ENCODE peak calls at places on chromosome 11, in nine cellular contexts. C, F, S, G, M, Q, R, H and X are unnamed samples.

GRCh38 chr11:47202569-47202968 is 12.2 kb upstream of the DDB2 start:
- DNase-seq in M (no peak), G (no peak), F (no peak), Q (no peak), R (no peak), C (no peak), H (no peak), S (no peak), X (no peak)

GRCh38 chr11:64124147-64124546 is 41.8 kb downstream of the MACROD1 start:
- DNase-seq in Q (no peak), M (peak; percentile 82), G (no peak), C (peak; percentile 26), S (no peak), F (no peak), R (no peak), H (no peak), X (no peak)

GRCh38 chr11:66904981-66905521 is 48.2 kb downstream of the LRFN4 start:
- DNase-seq in H (no peak), C (no peak), S (no peak), G (no peak), F (no peak), Q (no peak), R (no peak), M (peak; percentile 9), X (no peak)

GRCh38 chr11:79371724-79372123 is 69.1 kb downstream of the TENM4 start:
- DNase-seq in H (no peak), S (no peak), Q (no peak), M (no peak), F (no peak), G (no peak), R (no peak), C (no peak), X (no peak)

GRCh38 chr11:22539851-22540376 is 85.7 kb downstream of the FANCF start:
- DNase-seq in G (no peak), F (peak; percentile 35), R (peak; percentile 52), S (peak; percentile 22), H (peak; percentile 17), M (peak; percentile 33), C (no peak), Q (no peak), X (no peak)

GRCh38 chr11:26319906-26320305 is 12.0 kb upstream of the ANO3 start:
- DNase-seq in C (no peak), S (peak; percentile 48), G (no peak), Q (no peak), M (no peak), R (peak; percentile 84), H (peak; percentile 34), F (peak; percentile 38), X (no peak)

GRCh38 chr11:129998107-129998506 is 4.5 kb downstream of the PRDM10 start:
- DNase-seq in H (no peak), M (no peak), Q (no peak), C (no peak), S (no peak), F (no peak), G (no peak), R (no peak), X (no peak)

GRCh38 chr11:125093502-125093901 is 17.9 kb downstream of the TMEM218 start:
- DNase-seq in M (no peak), G (no peak), S (no peak), H (no peak), F (no peak), C (no peak), Q (no peak), R (no peak), X (no peak)

GRCh38 chr11:72823105-72823804 is 9.0 kb downstream of the ATG16L2 start:
- DNase-seq in M (no peak), C (no peak), G (peak; percentile 58), H (no peak), S (no peak), R (no peak), Q (no peak), F (no peak), X (no peak)

GRCh38 chr11:47387944-47388696 is 9.8 kb upstream of the SPI1 start:
- DNase-seq in S (no peak), F (no peak), R (no peak), G (no peak), Q (no peak), M (no peak), C (no peak), H (no peak), X (no peak)

GRCh38 chr11:37946155-37946766 is 1348.2 kb upstream of the RAG2 start:
- DNase-seq in F (peak; percentile 75), S (peak; percentile 59), Q (no peak), H (peak; percentile 41), C (peak; percentile 46), M (peak; percentile 16), G (no peak), R (peak; percentile 78), X (peak; percentile 3)

GRCh38 chr11:128689946-128690745 is 3.7 kb upstream of the FLI1 start:
- DNase-seq in C (no peak), H (peak; percentile 39), G (peak; percentile 67), F (peak; percentile 55), S (peak; percentile 26), R (peak; percentile 50), M (peak; percentile 59), Q (no peak), X (no peak)

GRCh38 chr11:12765428-12765827 is 91.2 kb downstream of the TEAD1 start:
- DNase-seq in C (no peak), G (peak; percentile 67), R (peak; percentile 67), M (no peak), F (no peak), Q (no peak), H (no peak), S (peak; percentile 76), X (no peak)

GRCh38 chr11:69381681-69382130 is 87.8 kb downstream of the MYEOV start:
- DNase-seq in G (no peak), Q (no peak), S (no peak), M (no peak), C (peak; percentile 40), F (no peak), R (no peak), H (no peak), X (no peak)
- H3K4me3 ChIP-seq in G (no peak overlapping the region), Q (no peak overlapping the region), S (no peak overlapping the region), M (no peak overlapping the region), C (peak overlapping the region; percentile 51), F (no peak overlapping the region), R (no peak overlapping the region), H (no peak overlapping the region), X (no peak overlapping the region)

GRCh38 chr11:120334332-120334731 is 1.9 kb upstream of the ARHGEF12 start:
- DNase-seq in F (no peak), M (no peak), G (no peak), Q (no peak), S (no peak), R (no peak), H (peak; percentile 44), C (no peak), X (no peak)

GRCh38 chr11:120335928-120336640 is at the start of gene ARHGEF12:
- DNase-seq in F (peak; percentile 99), S (peak; percentile 99), M (peak; percentile 98), C (peak; percentile 97), G (peak; percentile 98), Q (peak; percentile 93), H (peak; percentile 97), R (peak; percentile 99), X (no peak)

GRCh38 chr11:120333801-120334200 is 2.4 kb upstream of the ARHGEF12 start:
- DNase-seq in Q (no peak), F (no peak), R (no peak), G (no peak), S (no peak), C (no peak), M (no peak), H (no peak), X (no peak)

GRCh38 chr11:120335596-120335927 is 651 bp upstream of the ARHGEF12 start:
- DNase-seq in S (no peak), Q (no peak), R (peak; percentile 40), G (no peak), M (no peak), H (peak; percentile 69), C (no peak), F (peak; percentile 41), X (no peak)

DNA sequence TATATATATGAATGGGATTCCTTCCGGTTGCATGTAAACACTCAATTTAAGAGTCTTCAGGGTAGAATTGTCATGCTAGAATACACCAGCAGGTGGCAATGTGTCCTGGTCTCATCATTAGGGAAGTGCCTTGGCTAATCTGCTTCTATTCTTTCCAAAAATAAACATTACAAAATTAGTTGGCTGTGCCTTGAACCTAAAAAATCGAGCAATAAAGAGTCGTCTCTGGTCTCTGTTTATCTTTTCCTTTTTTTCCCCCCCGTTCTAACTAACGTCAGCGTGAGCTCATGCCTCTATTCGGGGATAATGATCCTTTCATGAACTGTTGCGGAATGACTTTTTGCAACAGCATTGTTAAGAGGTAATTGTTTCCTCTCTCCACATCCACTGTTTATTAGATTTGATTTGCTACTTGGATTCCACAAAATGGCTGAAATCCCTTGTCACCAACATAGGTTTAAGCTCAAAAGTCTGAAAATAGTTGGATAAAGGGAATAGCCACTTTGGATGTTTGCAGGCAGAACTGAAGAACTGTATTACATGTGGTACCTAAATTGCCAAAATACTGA is 1.2 kb upstream of the ARHGEF12 start:
- DNase-seq in C (peak; percentile 88), G (no peak), S (peak; percentile 98), Q (peak; percentile 77), H (peak; percentile 96), F (peak; percentile 90), M (peak; percentile 59), R (peak; percentile 94), X (no peak)
- TF ChIP-seq CTCF in C (peak; percentile 50), G (peak; percentile 83), S (peak; percentile 73), Q (peak; percentile 64), H (peak; percentile 77), F (peak; percentile 64), M (peak; percentile 70), R (peak; percentile 72), X (peak; percentile 73)

GRCh38 chr11:1759151-1759850 is 4.4 kb downstream of the CTSD start:
- DNase-seq in Q (no peak), F (no peak), C (no peak), R (no peak), G (peak; percentile 65), S (no peak), H (no peak), M (no peak), X (no peak)
- H3K4me3 ChIP-seq in Q (no peak overlapping the region), F (no peak overlapping the region), C (no peak overlapping the region), R (no peak overlapping the region), G (no peak overlapping the region), S (no peak overlapping the region), H (no peak overlapping the region), M (no peak overlapping the region), X (no peak overlapping the region)

DNA sequence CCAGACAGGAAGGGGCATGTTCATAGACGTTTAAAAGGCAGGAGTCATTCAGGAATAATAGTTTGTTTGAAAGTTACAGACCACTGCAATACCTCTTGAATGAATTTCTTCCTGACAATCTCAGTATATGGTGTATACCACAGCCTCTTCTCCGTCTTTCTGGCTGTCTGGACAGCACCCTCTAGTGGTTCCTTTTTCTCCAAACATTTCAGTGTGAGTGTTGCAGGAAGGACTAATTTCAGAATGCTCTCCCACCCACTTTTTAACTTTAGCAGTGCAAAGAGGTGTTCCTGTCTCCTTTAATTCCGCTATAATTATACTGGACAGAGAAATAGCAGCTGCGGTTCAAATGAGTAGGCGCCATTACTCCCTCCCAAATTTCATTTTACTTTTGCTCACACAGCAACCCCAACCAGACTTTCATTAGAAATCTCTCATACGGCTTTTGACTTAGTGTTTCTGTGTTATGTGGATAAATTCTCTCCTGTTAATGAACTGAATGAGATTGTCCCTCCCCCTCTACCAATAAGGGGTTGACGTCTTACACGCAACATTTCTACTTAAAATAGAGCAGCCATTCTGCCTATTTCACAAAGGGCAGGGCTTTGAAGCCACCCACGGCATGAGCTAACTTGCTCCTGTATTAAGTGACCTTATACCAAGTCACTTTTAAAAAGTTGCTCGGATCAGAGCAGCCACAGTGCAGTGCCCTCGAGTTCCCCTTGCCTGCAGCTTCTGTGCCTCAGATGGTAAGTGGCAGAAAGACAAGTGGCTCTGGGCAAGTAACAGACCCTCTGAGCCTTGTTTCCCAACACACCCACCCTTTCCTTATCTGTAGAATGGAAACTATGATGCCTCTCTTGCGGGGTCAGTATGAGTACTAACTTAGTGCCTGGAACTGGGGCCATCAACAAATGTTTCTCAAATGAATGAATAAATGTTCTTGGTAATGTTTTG is 368.6 kb downstream of the OPCML start:
- DNase-seq in C (peak; percentile 42), F (peak; percentile 61), Q (peak; percentile 2), M (peak; percentile 55), R (peak; percentile 52), S (peak; percentile 45), H (peak; percentile 2), G (no peak), X (peak; percentile 15)
- TF ChIP-seq CTCF in C (peak; percentile 43), F (peak; percentile 68), Q (peak; percentile 58), M (peak; percentile 38), R (peak; percentile 51), S (peak; percentile 59), H (peak; percentile 27), G (peak; percentile 62), X (peak; percentile 82)